ENCODE peak calls at places on chromosome 18, in four cellular contexts. H is HepG2, U is H1, R is K562. K is an unnamed sample.

GRCh38 chr18:74310411-74310810 is 5.2 kb upstream of the C18orf63 start:
- DNase-seq in H (peak; percentile 55), U (no peak), R (no peak), K (peak; percentile 60)

GRCh38 chr18:73715228-73715670 is 432.4 kb downstream of the FBXO15 start:
- DNase-seq in H (no peak), U (no peak), R (no peak), K (no peak)

GRCh38 chr18:46319793-46320192 is 215.6 kb downstream of the HAUS1 start:
- DNase-seq in H (no peak), U (no peak), R (no peak), K (no peak)

GRCh38 chr18:4351005-4351404 is 104.1 kb downstream of the DLGAP1 start:
- DNase-seq in H (no peak), U (no peak), R (no peak), K (no peak)

GRCh38 chr18:42473611-42474010 is 518.6 kb downstream of the PIK3C3 start:
- DNase-seq in H (no peak), U (no peak), R (no peak), K (no peak)

GRCh38 chr18:11470941-11471340 is 138.5 kb upstream of the SLC35G4 start:
- DNase-seq in H (no peak), U (no peak), R (no peak), K (no peak)

GRCh38 chr18:41690332-41691110 is 264.5 kb upstream of the PIK3C3 start:
- DNase-seq in H (no peak), U (no peak), R (no peak), K (no peak)

GRCh38 chr18:6731197-6731596 is 1.7 kb downstream of the ARHGAP28 start:
- DNase-seq in H (no peak), U (no peak), R (no peak), K (no peak)

GRCh38 chr18:61329398-61329797 is 3.8 kb upstream of the CDH20 start:
- DNase-seq in H (no peak), U (no peak), R (no peak), K (no peak)

GRCh38 chr18:7157760-7158159 is 40.2 kb upstream of the LAMA1 start:
- DNase-seq in H (no peak), U (no peak), R (peak; percentile 7), K (no peak)

GRCh38 chr18:59959079-59959478 is 59.3 kb downstream of the PMAIP1 start:
- DNase-seq in H (no peak), U (no peak), R (no peak), K (no peak)

GRCh38 chr18:23259701-23260661 is 124.7 kb downstream of the CABLES1 start:
- DNase-seq in H (peak; percentile 56), U (no peak), R (peak; percentile 78), K (no peak)

GRCh38 chr18:8854962-8855361 is 149.6 kb downstream of the MTCL1 start:
- DNase-seq in H (no peak), U (no peak), R (no peak), K (no peak)
- TF ChIP-seq PHF8 in H (no peak), U (no peak), R (no peak), K (no peak)

GRCh38 chr18:21820035-21820810 is 79.6 kb downstream of the MIB1 start:
- DNase-seq in H (peak; percentile 8), U (no peak), R (peak; percentile 13), K (peak; percentile 31)
- TF ChIP-seq PHF8 in H (no peak), U (no peak), R (no peak), K (no peak)

DNA sequence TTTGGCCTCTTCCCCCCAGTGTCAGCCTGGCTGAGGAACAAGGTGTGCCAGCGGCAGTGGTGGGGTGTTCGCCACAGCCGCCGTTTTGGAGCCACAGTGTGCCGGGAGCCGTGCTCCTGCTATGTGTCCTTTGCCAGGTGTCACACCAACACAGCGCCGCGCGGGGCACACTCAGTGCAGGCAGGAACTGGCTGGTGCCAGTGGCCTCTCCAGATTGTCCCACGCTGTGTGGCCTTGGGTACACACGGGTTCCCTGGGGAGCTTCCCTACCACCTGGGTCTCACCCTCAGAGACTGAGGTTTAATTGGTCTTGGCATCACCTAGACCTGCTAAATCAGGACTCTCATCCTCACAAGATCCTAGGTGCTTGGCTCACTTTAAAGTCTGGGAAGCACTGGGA is 171.6 kb downstream of the LDLRAD4 start:
- DNase-seq in H (no peak), U (no peak), R (no peak), K (no peak)
- TF ChIP-seq PHF8 in H (no peak), U (no peak), R (no peak), K (no peak)

GRCh38 chr18:36905560-36905959 is 76.6 kb downstream of the KIAA1328 start:
- DNase-seq in H (no peak), U (no peak), R (no peak), K (no peak)
- TF ChIP-seq PHF8 in H (no peak), U (no peak), R (no peak), K (no peak)

GRCh38 chr18:78925557-78926242 is 53.9 kb upstream of the SALL3 start:
- DNase-seq in H (no peak), U (no peak), R (no peak), K (no peak)

GRCh38 chr18:78926243-78926615 is 53.4 kb upstream of the SALL3 start:
- DNase-seq in H (no peak), U (no peak), R (no peak), K (no peak)

GRCh38 chr18:78925193-78925540 is 54.5 kb upstream of the SALL3 start:
- DNase-seq in H (no peak), U (no peak), R (no peak), K (no peak)

GRCh38 chr18:78922856-78923255 is 56.8 kb upstream of the SALL3 start:
- DNase-seq in H (no peak), U (no peak), R (no peak), K (no peak)

GRCh38 chr18:78924301-78925192 is 55.1 kb upstream of the SALL3 start:
- DNase-seq in H (no peak), U (no peak), R (no peak), K (no peak)
- TF ChIP-seq PHF8 in H (no peak), U (no peak), R (no peak), K (no peak)

DNA sequence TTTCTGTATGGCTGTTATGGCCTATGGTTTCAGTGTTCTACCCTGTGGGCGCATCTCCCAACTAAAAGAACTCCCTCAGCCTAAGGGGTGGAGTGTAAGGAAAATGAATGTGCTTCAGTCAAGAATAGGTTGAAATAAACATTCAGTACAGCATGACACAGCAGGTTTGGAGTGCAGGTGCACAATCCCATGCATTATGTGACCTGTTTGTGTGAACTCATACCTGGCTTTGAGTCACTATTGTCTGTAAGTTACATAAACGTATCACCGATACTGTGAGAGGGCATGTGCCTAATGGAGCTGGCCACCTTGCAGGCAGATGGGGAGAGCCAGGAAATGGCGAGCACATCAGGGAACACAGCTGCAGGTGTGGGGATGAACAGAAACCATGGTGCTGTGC is 216.0 kb downstream of the DSEL start:
- DNase-seq in H (no peak), U (no peak), R (peak; percentile 5), K (peak; percentile 9)
- TF ChIP-seq PHF8 in H (no peak), U (no peak), R (no peak), K (no peak)

DNA sequence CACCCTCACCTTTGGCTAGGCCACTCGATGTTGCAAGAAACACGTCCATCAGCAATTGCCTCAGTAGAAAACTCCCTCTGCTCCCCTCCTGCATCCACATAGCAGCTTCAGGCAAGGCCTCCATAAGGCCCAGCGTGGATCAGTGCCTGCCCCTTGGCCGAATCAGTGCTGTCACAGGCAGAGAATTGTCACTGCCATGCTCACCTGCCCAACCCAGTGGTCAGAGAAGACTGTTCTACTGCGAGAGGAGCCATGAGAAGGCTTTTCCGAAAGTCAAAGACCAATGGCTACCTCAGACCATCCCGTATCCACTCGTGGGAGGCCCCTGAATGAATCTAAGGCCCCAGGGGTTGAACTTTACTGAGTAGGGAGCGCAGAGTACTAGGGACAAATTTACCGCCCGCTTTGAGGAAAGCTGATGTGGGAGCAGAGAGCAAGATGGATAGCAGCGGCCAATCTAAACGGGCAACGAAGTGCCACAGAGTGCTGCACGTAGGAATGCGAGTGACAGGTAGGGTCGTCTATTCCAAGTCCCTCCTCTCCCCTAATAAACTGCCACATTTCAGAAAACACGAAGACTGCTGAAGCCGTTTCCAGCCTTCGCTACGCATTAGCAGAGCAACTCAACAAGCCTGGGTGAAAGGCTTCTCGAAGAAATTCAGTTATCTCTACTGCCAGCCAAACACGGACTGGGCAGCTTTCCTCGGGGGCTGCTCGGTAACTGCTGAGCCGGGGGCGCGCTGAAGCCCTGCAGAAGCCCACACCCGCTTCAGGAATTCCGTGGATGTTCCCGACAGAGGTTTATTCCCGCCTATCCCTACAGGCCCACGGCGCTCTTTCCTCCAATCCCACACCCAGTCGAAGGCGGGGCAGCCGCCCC is 970 bp upstream of the RALBP1 start:
- DNase-seq in H (peak; percentile 66), U (no peak), R (no peak), K (peak; percentile 52)
- TF ChIP-seq PHF8 in H (no peak), U (no peak), R (no peak), K (no peak)

K was measured in A549.